ENCODE peak calls at places on chromosomes 12 and 14, in five cellular contexts. One of them, this sample, is unnamed.

GRCh38 chr12:946212-946611 is 3.3 kb downstream of the RAD52 start:
- DNase-seq in NT2/D1: no peak
- DNase-seq in H1: no peak
- DNase-seq in HepG2: no peak
- DNase-seq in GM12878: peak; percentile 15
- DNase-seq in this sample: no peak

GRCh38 chr14:99590746-99591555 is 13.1 kb downstream of the CCDC85C start:
- DNase-seq in NT2/D1: no peak
- DNase-seq in H1: no peak
- DNase-seq in HepG2: no peak
- DNase-seq in GM12878: no peak
- DNase-seq in this sample: no peak

GRCh38 chr12:96493101-96493500 is 3.7 kb downstream of the CFAP54 start:
- DNase-seq in NT2/D1: no peak
- DNase-seq in H1: no peak
- DNase-seq in HepG2: no peak
- DNase-seq in GM12878: no peak
- DNase-seq in this sample: no peak

GRCh38 chr14:81516941-81517797 is 16.5 kb downstream of the SEL1L start:
- DNase-seq in NT2/D1: peak; percentile 32
- DNase-seq in H1: no peak
- DNase-seq in HepG2: peak; percentile 83
- DNase-seq in GM12878: no peak
- DNase-seq in this sample: no peak

GRCh38 chr14:39177168-39177545 is 2.1 kb downstream of the PNN start:
- DNase-seq in NT2/D1: no peak
- DNase-seq in H1: no peak
- DNase-seq in HepG2: no peak
- DNase-seq in GM12878: no peak
- DNase-seq in this sample: no peak

GRCh38 chr12:45259732-45260480 is 44.0 kb downstream of the ANO6 start:
- DNase-seq in NT2/D1: no peak
- DNase-seq in H1: no peak
- DNase-seq in HepG2: peak; percentile 91
- DNase-seq in GM12878: no peak
- DNase-seq in this sample: no peak

GRCh38 chr12:56468216-56469006 is at the start of gene SPRYD4:
- DNase-seq in NT2/D1: peak; percentile 90
- DNase-seq in H1: peak; percentile 90
- DNase-seq in HepG2: peak; percentile 82
- DNase-seq in GM12878: peak; percentile 70
- DNase-seq in this sample: peak; percentile 96

GRCh38 chr12:1518763-1519516 is 75.4 kb downstream of the FBXL14 start:
- DNase-seq in NT2/D1: no peak
- DNase-seq in H1: no peak
- DNase-seq in HepG2: peak; percentile 66
- DNase-seq in GM12878: no peak
- DNase-seq in this sample: no peak

GRCh38 chr12:51926718-51927117 is 19.4 kb downstream of the ACVRL1 start:
- DNase-seq in NT2/D1: peak; percentile 38
- DNase-seq in H1: no peak
- DNase-seq in HepG2: peak; percentile 23
- DNase-seq in GM12878: no peak
- DNase-seq in this sample: peak; percentile 36

GRCh38 chr12:65364021-65364420 is 85.5 kb downstream of the MSRB3 start:
- DNase-seq in NT2/D1: no peak
- DNase-seq in H1: no peak
- DNase-seq in HepG2: no peak
- DNase-seq in GM12878: no peak
- DNase-seq in this sample: no peak

GRCh38 chr14:99672506-99673327 is 11.4 kb upstream of the CYP46A1 start:
- DNase-seq in NT2/D1: no peak
- DNase-seq in H1: no peak
- DNase-seq in HepG2: no peak
- DNase-seq in GM12878: no peak
- DNase-seq in this sample: no peak

GRCh38 chr14:39229222-39229543 is 4.5 kb upstream of the MIA2 start:
- DNase-seq in NT2/D1: no peak
- DNase-seq in H1: no peak
- DNase-seq in HepG2: no peak
- DNase-seq in GM12878: no peak
- DNase-seq in this sample: no peak

GRCh38 chr12:90152897-90153624 is 444.4 kb upstream of the ATP2B1 start:
- DNase-seq in NT2/D1: peak; percentile 33
- DNase-seq in H1: no peak
- DNase-seq in HepG2: no peak
- DNase-seq in GM12878: no peak
- DNase-seq in this sample: no peak

GRCh38 chr14:101169267-101169666 is 265.7 kb upstream of the RTL1 start:
- DNase-seq in NT2/D1: no peak
- DNase-seq in H1: no peak
- DNase-seq in HepG2: no peak
- DNase-seq in GM12878: no peak
- DNase-seq in this sample: no peak

GRCh38 chr14:72943876-72944430 is 17.7 kb downstream of the DCAF4 start:
- DNase-seq in NT2/D1: no peak
- DNase-seq in H1: no peak
- DNase-seq in HepG2: no peak
- DNase-seq in GM12878: no peak
- DNase-seq in this sample: no peak

GRCh38 chr12:51941669-51942455 is 9.6 kb upstream of the ACVR1B start:
- DNase-seq in NT2/D1: no peak
- DNase-seq in H1: no peak
- DNase-seq in HepG2: no peak
- DNase-seq in GM12878: no peak
- DNase-seq in this sample: no peak

GRCh38 chr12:25322918-25323773 is 72.4 kb upstream of the KRAS start:
- DNase-seq in NT2/D1: no peak
- DNase-seq in H1: no peak
- DNase-seq in HepG2: no peak
- DNase-seq in GM12878: no peak
- DNase-seq in this sample: no peak

GRCh38 chr12:46160081-46160980 is 108.5 kb downstream of the SLC38A1 start:
- DNase-seq in NT2/D1: no peak
- DNase-seq in H1: no peak
- DNase-seq in HepG2: no peak
- DNase-seq in GM12878: no peak
- DNase-seq in this sample: peak; percentile 40

GRCh38 chr14:104443391-104444158 is 136.0 kb upstream of the C14orf180 start:
- DNase-seq in NT2/D1: no peak
- DNase-seq in H1: peak; percentile 73
- DNase-seq in HepG2: no peak
- DNase-seq in GM12878: no peak
- DNase-seq in this sample: no peak

GRCh38 chr14:28772613-28773012 is 6.0 kb downstream of the FOXG1 start:
- DNase-seq in NT2/D1: no peak
- DNase-seq in H1: no peak
- DNase-seq in HepG2: no peak
- DNase-seq in GM12878: no peak
- DNase-seq in this sample: no peak

GRCh38 chr12:106248849-106249371 is 1.1 kb upstream of the CKAP4 start:
- DNase-seq in NT2/D1: no peak
- DNase-seq in H1: no peak
- DNase-seq in HepG2: no peak
- DNase-seq in GM12878: no peak
- DNase-seq in this sample: no peak

GRCh38 chr12:51218607-51219161 is 822 bp upstream of the POU6F1 start:
- DNase-seq in NT2/D1: peak; percentile 18
- DNase-seq in H1: peak; percentile 52
- DNase-seq in HepG2: peak; percentile 41
- DNase-seq in GM12878: no peak
- DNase-seq in this sample: no peak

GRCh38 chr14:71246539-71246938 is 339.3 kb downstream of the PCNX1 start:
- DNase-seq in NT2/D1: no peak
- DNase-seq in H1: no peak
- DNase-seq in HepG2: no peak
- DNase-seq in GM12878: no peak
- DNase-seq in this sample: no peak

GRCh38 chr12:48997719-48998496 is 1.3 kb downstream of the DDN start:
- DNase-seq in NT2/D1: no peak
- DNase-seq in H1: peak; percentile 84
- DNase-seq in HepG2: no peak
- DNase-seq in GM12878: no peak
- DNase-seq in this sample: no peak

GRCh38 chr12:67885370-67886169 is 103.7 kb upstream of the IFNG-AS1 start:
- DNase-seq in NT2/D1: no peak
- DNase-seq in H1: no peak
- DNase-seq in HepG2: no peak
- DNase-seq in GM12878: no peak
- DNase-seq in this sample: no peak

GRCh38 chr14:56524971-56525677 is 54.5 kb upstream of the TMEM260 start:
- DNase-seq in NT2/D1: peak; percentile 35
- DNase-seq in H1: no peak
- DNase-seq in HepG2: no peak
- DNase-seq in GM12878: no peak
- DNase-seq in this sample: no peak

GRCh38 chr14:87994974-87995373 is 2.0 kb upstream of the GALC start:
- DNase-seq in NT2/D1: no peak
- DNase-seq in H1: no peak
- DNase-seq in HepG2: peak; percentile 13
- DNase-seq in GM12878: peak; percentile 83
- DNase-seq in this sample: no peak

GRCh38 chr14:69807192-69807591 is 10.2 kb upstream of the SLC10A1 start:
- DNase-seq in NT2/D1: no peak
- DNase-seq in H1: no peak
- DNase-seq in HepG2: no peak
- DNase-seq in GM12878: no peak
- DNase-seq in this sample: no peak

GRCh38 chr14:69804902-69805301 is 7.9 kb upstream of the SLC10A1 start:
- DNase-seq in NT2/D1: no peak
- DNase-seq in H1: no peak
- DNase-seq in HepG2: no peak
- DNase-seq in GM12878: no peak
- DNase-seq in this sample: no peak

GRCh38 chr14:69798339-69798735 is 1.3 kb upstream of the SLC10A1 start:
- DNase-seq in NT2/D1: no peak
- DNase-seq in H1: no peak
- DNase-seq in HepG2: no peak
- DNase-seq in GM12878: no peak
- DNase-seq in this sample: no peak

GRCh38 chr14:69808919-69809808 is 12.1 kb upstream of the SLC10A1 start:
- DNase-seq in NT2/D1: no peak
- DNase-seq in H1: no peak
- DNase-seq in HepG2: peak; percentile 95
- DNase-seq in GM12878: no peak
- DNase-seq in this sample: no peak

DNA sequence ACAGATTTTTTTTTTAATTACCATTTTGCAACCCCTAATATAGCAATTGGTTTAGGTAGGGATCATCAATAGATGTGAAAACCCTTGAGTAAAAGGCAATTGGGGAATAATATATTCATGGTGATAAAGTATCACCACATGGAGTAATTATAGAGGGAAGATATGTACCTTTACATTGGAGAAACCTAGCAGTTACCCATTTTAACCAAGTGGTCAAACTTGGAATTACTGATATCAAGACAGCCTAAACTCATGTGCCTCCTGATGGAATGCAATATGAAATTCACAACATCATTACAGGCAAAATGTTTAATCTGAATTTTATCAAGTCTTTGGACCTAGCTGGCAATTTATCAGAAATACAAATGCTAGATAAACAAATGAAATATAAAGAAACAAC is 6.7 kb upstream of the SLC10A1 start:
- DNase-seq in NT2/D1: no peak
- DNase-seq in H1: no peak
- DNase-seq in HepG2: no peak
- DNase-seq in GM12878: no peak
- DNase-seq in this sample: no peak
- TF ChIP-seq SUZ12 in NT2/D1: no peak
- TF ChIP-seq SUZ12 in H1: no peak
- TF ChIP-seq SUZ12 in HepG2: no peak
- TF ChIP-seq SUZ12 in GM12878: no peak
- TF ChIP-seq SUZ12 in this sample: no peak

GRCh38 chr14:77908847-77909246 is 108.9 kb downstream of the ADCK1 start:
- DNase-seq in NT2/D1: no peak
- DNase-seq in H1: no peak
- DNase-seq in HepG2: no peak
- DNase-seq in GM12878: no peak
- DNase-seq in this sample: no peak

GRCh38 chr14:77902806-77903205 is 102.9 kb downstream of the ADCK1 start:
- DNase-seq in NT2/D1: no peak
- DNase-seq in H1: no peak
- DNase-seq in HepG2: no peak
- DNase-seq in GM12878: no peak
- DNase-seq in this sample: no peak

GRCh38 chr14:77904218-77904617 is 104.3 kb downstream of the ADCK1 start:
- DNase-seq in NT2/D1: no peak
- DNase-seq in H1: no peak
- DNase-seq in HepG2: no peak
- DNase-seq in GM12878: no peak
- DNase-seq in this sample: no peak

GRCh38 chr14:77906446-77906845 is 106.5 kb downstream of the ADCK1 start:
- DNase-seq in NT2/D1: no peak
- DNase-seq in H1: no peak
- DNase-seq in HepG2: no peak
- DNase-seq in GM12878: no peak
- DNase-seq in this sample: no peak

GRCh38 chr14:77903233-77903632 is 103.3 kb downstream of the ADCK1 start:
- DNase-seq in NT2/D1: no peak
- DNase-seq in H1: no peak
- DNase-seq in HepG2: no peak
- DNase-seq in GM12878: no peak
- DNase-seq in this sample: no peak
- TF ChIP-seq SUZ12 in NT2/D1: no peak
- TF ChIP-seq SUZ12 in H1: no peak
- TF ChIP-seq SUZ12 in HepG2: no peak
- TF ChIP-seq SUZ12 in GM12878: no peak
- TF ChIP-seq SUZ12 in this sample: no peak

GRCh38 chr14:92409069-92409468 is 86.1 kb downstream of the SLC24A4 start:
- DNase-seq in NT2/D1: no peak
- DNase-seq in H1: no peak
- DNase-seq in HepG2: no peak
- DNase-seq in GM12878: no peak
- DNase-seq in this sample: no peak
- TF ChIP-seq SUZ12 in NT2/D1: no peak
- TF ChIP-seq SUZ12 in H1: no peak
- TF ChIP-seq SUZ12 in HepG2: no peak
- TF ChIP-seq SUZ12 in GM12878: no peak
- TF ChIP-seq SUZ12 in this sample: no peak

GRCh38 chr12:80230068-80230467 is 130.7 kb downstream of the OTOGL start:
- DNase-seq in NT2/D1: peak; percentile 33
- DNase-seq in H1: no peak
- DNase-seq in HepG2: no peak
- DNase-seq in GM12878: no peak
- DNase-seq in this sample: peak; percentile 60

GRCh38 chr12:80222261-80222660 is 122.9 kb downstream of the OTOGL start:
- DNase-seq in NT2/D1: no peak
- DNase-seq in H1: no peak
- DNase-seq in HepG2: no peak
- DNase-seq in GM12878: no peak
- DNase-seq in this sample: no peak

DNA sequence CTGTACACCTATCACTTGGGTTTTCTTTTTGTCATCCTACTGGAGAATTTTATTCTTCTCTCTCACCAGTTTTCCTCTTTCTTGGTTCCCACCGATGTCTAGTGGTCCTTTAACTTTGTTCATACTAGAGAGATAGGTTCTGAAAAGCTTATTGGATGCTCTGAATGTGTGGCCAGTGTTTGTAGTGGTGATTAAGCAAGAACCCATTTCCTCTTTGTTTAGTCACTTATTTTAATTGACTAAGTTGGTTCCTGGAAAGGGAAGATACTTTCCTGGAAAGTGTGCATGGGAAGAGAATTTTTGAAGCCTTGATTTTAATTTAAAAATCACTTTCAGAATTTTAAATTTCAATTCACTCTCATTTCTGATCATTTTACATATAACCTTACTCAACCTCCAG is 127.2 kb downstream of the OTOGL start:
- DNase-seq in NT2/D1: no peak
- DNase-seq in H1: no peak
- DNase-seq in HepG2: no peak
- DNase-seq in GM12878: no peak
- DNase-seq in this sample: no peak
- TF ChIP-seq SUZ12 in NT2/D1: no peak
- TF ChIP-seq SUZ12 in H1: no peak
- TF ChIP-seq SUZ12 in HepG2: no peak
- TF ChIP-seq SUZ12 in GM12878: no peak
- TF ChIP-seq SUZ12 in this sample: no peak

This sample was measured in HEK293T.